ENCODE peak calls at places on chromosomes 6 and 20, in seven cellular contexts. One of them, this sample, is unnamed.
A peak's percentile ranks its signal among the peaks of the same experiment; 100 is the strongest.

GRCh38 chr20:1844723-1845523 is 50.3 kb upstream of the SIRPA start:
- DNase-seq in lower lobe of right lung: peak; percentile 71
- DNase-seq in NCI-H1436 treated with DMSO at 0.1 percent for 48 hours: no peak
- DNase-seq in A549: no peak
- DNase-seq in activated CD4-positive, alpha-beta T cell treated with anti-CD3 and anti-CD28 coated beads, Interleukin-2, amount 50 U/mL, for 1 hour: no peak
- DNase-seq in hepatic stellate cell: no peak
- DNase-seq in NCI-H2029 treated with DMSO at 0.1 percent for 48 hours: no peak
- DNase-seq in this sample: peak; percentile 92

GRCh38 chr20:13515796-13516533 is 122.8 kb downstream of the TASP1 start:
- DNase-seq in lower lobe of right lung: no peak
- DNase-seq in NCI-H1436 treated with DMSO at 0.1 percent for 48 hours: no peak
- DNase-seq in A549: no peak
- DNase-seq in activated CD4-positive, alpha-beta T cell treated with anti-CD3 and anti-CD28 coated beads, Interleukin-2, amount 50 U/mL, for 1 hour: no peak
- DNase-seq in hepatic stellate cell: no peak
- DNase-seq in NCI-H2029 treated with DMSO at 0.1 percent for 48 hours: no peak
- DNase-seq in this sample: no peak

GRCh38 chr6:149451361-149452061 is 33.3 kb downstream of the ZC3H12D start:
- DNase-seq in lower lobe of right lung: peak; percentile 78
- DNase-seq in NCI-H1436 treated with DMSO at 0.1 percent for 48 hours: no peak
- DNase-seq in A549: no peak
- DNase-seq in activated CD4-positive, alpha-beta T cell treated with anti-CD3 and anti-CD28 coated beads, Interleukin-2, amount 50 U/mL, for 1 hour: no peak
- DNase-seq in hepatic stellate cell: no peak
- DNase-seq in NCI-H2029 treated with DMSO at 0.1 percent for 48 hours: no peak
- DNase-seq in this sample: peak; percentile 13

GRCh38 chr6:16306334-16306733 is 67.9 kb downstream of the GMPR start:
- DNase-seq in lower lobe of right lung: no peak
- DNase-seq in NCI-H1436 treated with DMSO at 0.1 percent for 48 hours: no peak
- DNase-seq in A549: no peak
- DNase-seq in activated CD4-positive, alpha-beta T cell treated with anti-CD3 and anti-CD28 coated beads, Interleukin-2, amount 50 U/mL, for 1 hour: no peak
- DNase-seq in hepatic stellate cell: no peak
- DNase-seq in NCI-H2029 treated with DMSO at 0.1 percent for 48 hours: no peak
- DNase-seq in this sample: no peak

GRCh38 chr6:144898741-144899140 is 613.6 kb downstream of the UTRN start:
- DNase-seq in lower lobe of right lung: no peak
- DNase-seq in NCI-H1436 treated with DMSO at 0.1 percent for 48 hours: no peak
- DNase-seq in A549: no peak
- DNase-seq in activated CD4-positive, alpha-beta T cell treated with anti-CD3 and anti-CD28 coated beads, Interleukin-2, amount 50 U/mL, for 1 hour: no peak
- DNase-seq in hepatic stellate cell: no peak
- DNase-seq in NCI-H2029 treated with DMSO at 0.1 percent for 48 hours: no peak
- DNase-seq in this sample: no peak

GRCh38 chr6:74467533-74468215 is 738.2 kb downstream of the COL12A1 start:
- DNase-seq in lower lobe of right lung: no peak
- DNase-seq in NCI-H1436 treated with DMSO at 0.1 percent for 48 hours: no peak
- DNase-seq in A549: no peak
- DNase-seq in activated CD4-positive, alpha-beta T cell treated with anti-CD3 and anti-CD28 coated beads, Interleukin-2, amount 50 U/mL, for 1 hour: no peak
- DNase-seq in hepatic stellate cell: no peak
- DNase-seq in NCI-H2029 treated with DMSO at 0.1 percent for 48 hours: no peak
- DNase-seq in this sample: no peak

GRCh38 chr6:26044140-26045045 is 42.8 kb upstream of the HFE start:
- DNase-seq in lower lobe of right lung: peak; percentile 69
- DNase-seq in NCI-H1436 treated with DMSO at 0.1 percent for 48 hours: no peak
- DNase-seq in A549: peak; percentile 57
- DNase-seq in activated CD4-positive, alpha-beta T cell treated with anti-CD3 and anti-CD28 coated beads, Interleukin-2, amount 50 U/mL, for 1 hour: peak; percentile 31
- DNase-seq in hepatic stellate cell: peak; percentile 12
- DNase-seq in NCI-H2029 treated with DMSO at 0.1 percent for 48 hours: peak; percentile 72
- DNase-seq in this sample: peak; percentile 50

GRCh38 chr20:10672579-10673127 is 1.1 kb downstream of the JAG1 start:
- DNase-seq in lower lobe of right lung: peak; percentile 80
- DNase-seq in NCI-H1436 treated with DMSO at 0.1 percent for 48 hours: no peak
- DNase-seq in A549: no peak
- DNase-seq in activated CD4-positive, alpha-beta T cell treated with anti-CD3 and anti-CD28 coated beads, Interleukin-2, amount 50 U/mL, for 1 hour: peak; percentile 8
- DNase-seq in hepatic stellate cell: no peak
- DNase-seq in NCI-H2029 treated with DMSO at 0.1 percent for 48 hours: peak; percentile 5
- DNase-seq in this sample: peak; percentile 60

GRCh38 chr6:158654498-158654897 is 4.6 kb downstream of the SYTL3 start:
- DNase-seq in lower lobe of right lung: peak; percentile 80
- DNase-seq in NCI-H1436 treated with DMSO at 0.1 percent for 48 hours: no peak
- DNase-seq in A549: no peak
- DNase-seq in activated CD4-positive, alpha-beta T cell treated with anti-CD3 and anti-CD28 coated beads, Interleukin-2, amount 50 U/mL, for 1 hour: no peak
- DNase-seq in hepatic stellate cell: peak; percentile 84
- DNase-seq in NCI-H2029 treated with DMSO at 0.1 percent for 48 hours: peak; percentile 81
- DNase-seq in this sample: peak; percentile 88

GRCh38 chr6:3318821-3319540 is 60.2 kb downstream of the PSMG4 start:
- DNase-seq in lower lobe of right lung: no peak
- DNase-seq in NCI-H1436 treated with DMSO at 0.1 percent for 48 hours: no peak
- DNase-seq in A549: no peak
- DNase-seq in activated CD4-positive, alpha-beta T cell treated with anti-CD3 and anti-CD28 coated beads, Interleukin-2, amount 50 U/mL, for 1 hour: no peak
- DNase-seq in hepatic stellate cell: no peak
- DNase-seq in NCI-H2029 treated with DMSO at 0.1 percent for 48 hours: no peak
- DNase-seq in this sample: no peak

GRCh38 chr6:126261792-126262421 is 78.0 kb upstream of the CENPW start:
- DNase-seq in lower lobe of right lung: no peak
- DNase-seq in NCI-H1436 treated with DMSO at 0.1 percent for 48 hours: no peak
- DNase-seq in A549: no peak
- DNase-seq in activated CD4-positive, alpha-beta T cell treated with anti-CD3 and anti-CD28 coated beads, Interleukin-2, amount 50 U/mL, for 1 hour: no peak
- DNase-seq in hepatic stellate cell: no peak
- DNase-seq in NCI-H2029 treated with DMSO at 0.1 percent for 48 hours: no peak
- DNase-seq in this sample: no peak

GRCh38 chr6:36127462-36128016 is 2.8 kb upstream of the MAPK13 start:
- DNase-seq in lower lobe of right lung: peak; percentile 86
- DNase-seq in NCI-H1436 treated with DMSO at 0.1 percent for 48 hours: no peak
- DNase-seq in A549: peak; percentile 62
- DNase-seq in activated CD4-positive, alpha-beta T cell treated with anti-CD3 and anti-CD28 coated beads, Interleukin-2, amount 50 U/mL, for 1 hour: no peak
- DNase-seq in hepatic stellate cell: peak; percentile 93
- DNase-seq in NCI-H2029 treated with DMSO at 0.1 percent for 48 hours: no peak
- DNase-seq in this sample: no peak

GRCh38 chr20:48845000-48845399 is 17.2 kb upstream of the PREX1 start:
- DNase-seq in lower lobe of right lung: no peak
- DNase-seq in NCI-H1436 treated with DMSO at 0.1 percent for 48 hours: no peak
- DNase-seq in A549: no peak
- DNase-seq in activated CD4-positive, alpha-beta T cell treated with anti-CD3 and anti-CD28 coated beads, Interleukin-2, amount 50 U/mL, for 1 hour: no peak
- DNase-seq in hepatic stellate cell: no peak
- DNase-seq in NCI-H2029 treated with DMSO at 0.1 percent for 48 hours: no peak
- DNase-seq in this sample: peak; percentile 60

GRCh38 chr20:37598101-37598530 is 70.4 kb upstream of the BLCAP start:
- DNase-seq in lower lobe of right lung: no peak
- DNase-seq in NCI-H1436 treated with DMSO at 0.1 percent for 48 hours: peak; percentile 81
- DNase-seq in A549: no peak
- DNase-seq in activated CD4-positive, alpha-beta T cell treated with anti-CD3 and anti-CD28 coated beads, Interleukin-2, amount 50 U/mL, for 1 hour: no peak
- DNase-seq in hepatic stellate cell: no peak
- DNase-seq in NCI-H2029 treated with DMSO at 0.1 percent for 48 hours: no peak
- DNase-seq in this sample: no peak

GRCh38 chr6:19838442-19839236 is 1.5 kb downstream of the ID4 start:
- DNase-seq in lower lobe of right lung: peak; percentile 83
- DNase-seq in NCI-H1436 treated with DMSO at 0.1 percent for 48 hours: no peak
- DNase-seq in A549: peak; percentile 27
- DNase-seq in activated CD4-positive, alpha-beta T cell treated with anti-CD3 and anti-CD28 coated beads, Interleukin-2, amount 50 U/mL, for 1 hour: no peak
- DNase-seq in hepatic stellate cell: peak; percentile 31
- DNase-seq in NCI-H2029 treated with DMSO at 0.1 percent for 48 hours: peak; percentile 95
- DNase-seq in this sample: no peak

GRCh38 chr6:63598001-63598250 is 25.6 kb downstream of the LOC128125822 start:
- DNase-seq in lower lobe of right lung: no peak
- DNase-seq in NCI-H1436 treated with DMSO at 0.1 percent for 48 hours: no peak
- DNase-seq in A549: no peak
- DNase-seq in activated CD4-positive, alpha-beta T cell treated with anti-CD3 and anti-CD28 coated beads, Interleukin-2, amount 50 U/mL, for 1 hour: no peak
- DNase-seq in hepatic stellate cell: no peak
- DNase-seq in NCI-H2029 treated with DMSO at 0.1 percent for 48 hours: no peak
- DNase-seq in this sample: no peak

GRCh38 chr6:170048615-170049256 is 242.1 kb downstream of the DLL1 start:
- DNase-seq in lower lobe of right lung: peak; percentile 82
- DNase-seq in NCI-H1436 treated with DMSO at 0.1 percent for 48 hours: no peak
- DNase-seq in A549: no peak
- DNase-seq in activated CD4-positive, alpha-beta T cell treated with anti-CD3 and anti-CD28 coated beads, Interleukin-2, amount 50 U/mL, for 1 hour: no peak
- DNase-seq in hepatic stellate cell: no peak
- DNase-seq in NCI-H2029 treated with DMSO at 0.1 percent for 48 hours: no peak
- DNase-seq in this sample: peak; percentile 56

GRCh38 chr20:43170771-43171170 is 18.9 kb downstream of the PTPRT start:
- DNase-seq in lower lobe of right lung: no peak
- DNase-seq in NCI-H1436 treated with DMSO at 0.1 percent for 48 hours: no peak
- DNase-seq in A549: no peak
- DNase-seq in activated CD4-positive, alpha-beta T cell treated with anti-CD3 and anti-CD28 coated beads, Interleukin-2, amount 50 U/mL, for 1 hour: no peak
- DNase-seq in hepatic stellate cell: no peak
- DNase-seq in NCI-H2029 treated with DMSO at 0.1 percent for 48 hours: no peak
- DNase-seq in this sample: no peak

GRCh38 chr6:45606831-45607400 is 229.2 kb upstream of the SUPT3H start:
- DNase-seq in lower lobe of right lung: no peak
- DNase-seq in NCI-H1436 treated with DMSO at 0.1 percent for 48 hours: no peak
- DNase-seq in A549: no peak
- DNase-seq in activated CD4-positive, alpha-beta T cell treated with anti-CD3 and anti-CD28 coated beads, Interleukin-2, amount 50 U/mL, for 1 hour: no peak
- DNase-seq in hepatic stellate cell: no peak
- DNase-seq in NCI-H2029 treated with DMSO at 0.1 percent for 48 hours: no peak
- DNase-seq in this sample: no peak

GRCh38 chr6:16103708-16104107 is 25.2 kb upstream of the MYLIP start:
- DNase-seq in lower lobe of right lung: no peak
- DNase-seq in NCI-H1436 treated with DMSO at 0.1 percent for 48 hours: no peak
- DNase-seq in A549: no peak
- DNase-seq in activated CD4-positive, alpha-beta T cell treated with anti-CD3 and anti-CD28 coated beads, Interleukin-2, amount 50 U/mL, for 1 hour: no peak
- DNase-seq in hepatic stellate cell: no peak
- DNase-seq in NCI-H2029 treated with DMSO at 0.1 percent for 48 hours: no peak
- DNase-seq in this sample: no peak

GRCh38 chr20:40225596-40225995 is 463.4 kb downstream of the MAFB start:
- DNase-seq in lower lobe of right lung: no peak
- DNase-seq in NCI-H1436 treated with DMSO at 0.1 percent for 48 hours: no peak
- DNase-seq in A549: no peak
- DNase-seq in activated CD4-positive, alpha-beta T cell treated with anti-CD3 and anti-CD28 coated beads, Interleukin-2, amount 50 U/mL, for 1 hour: no peak
- DNase-seq in hepatic stellate cell: no peak
- DNase-seq in NCI-H2029 treated with DMSO at 0.1 percent for 48 hours: no peak
- DNase-seq in this sample: no peak

GRCh38 chr20:34222208-34222607 is 19.0 kb upstream of the ASIP start:
- DNase-seq in lower lobe of right lung: no peak
- DNase-seq in NCI-H1436 treated with DMSO at 0.1 percent for 48 hours: no peak
- DNase-seq in A549: no peak
- DNase-seq in activated CD4-positive, alpha-beta T cell treated with anti-CD3 and anti-CD28 coated beads, Interleukin-2, amount 50 U/mL, for 1 hour: no peak
- DNase-seq in hepatic stellate cell: peak; percentile 68
- DNase-seq in NCI-H2029 treated with DMSO at 0.1 percent for 48 hours: no peak
- DNase-seq in this sample: no peak

GRCh38 chr20:6034134-6034969 is 19.5 kb downstream of the LRRN4 start:
- DNase-seq in lower lobe of right lung: no peak
- DNase-seq in NCI-H1436 treated with DMSO at 0.1 percent for 48 hours: no peak
- DNase-seq in A549: no peak
- DNase-seq in activated CD4-positive, alpha-beta T cell treated with anti-CD3 and anti-CD28 coated beads, Interleukin-2, amount 50 U/mL, for 1 hour: no peak
- DNase-seq in hepatic stellate cell: no peak
- DNase-seq in NCI-H2029 treated with DMSO at 0.1 percent for 48 hours: no peak
- DNase-seq in this sample: peak; percentile 85

GRCh38 chr6:170211404-170212025 is 79.4 kb downstream of the DLL1 start:
- DNase-seq in lower lobe of right lung: no peak
- DNase-seq in NCI-H1436 treated with DMSO at 0.1 percent for 48 hours: no peak
- DNase-seq in A549: no peak
- DNase-seq in activated CD4-positive, alpha-beta T cell treated with anti-CD3 and anti-CD28 coated beads, Interleukin-2, amount 50 U/mL, for 1 hour: no peak
- DNase-seq in hepatic stellate cell: no peak
- DNase-seq in NCI-H2029 treated with DMSO at 0.1 percent for 48 hours: no peak
- DNase-seq in this sample: no peak

GRCh38 chr6:162964703-162965140 is 236.9 kb downstream of the PACRG start:
- DNase-seq in lower lobe of right lung: no peak
- DNase-seq in NCI-H1436 treated with DMSO at 0.1 percent for 48 hours: no peak
- DNase-seq in A549: peak; percentile 12
- DNase-seq in activated CD4-positive, alpha-beta T cell treated with anti-CD3 and anti-CD28 coated beads, Interleukin-2, amount 50 U/mL, for 1 hour: no peak
- DNase-seq in hepatic stellate cell: peak; percentile 48
- DNase-seq in NCI-H2029 treated with DMSO at 0.1 percent for 48 hours: no peak
- DNase-seq in this sample: no peak

GRCh38 chr6:150857062-150857905 is 8.2 kb upstream of the MTHFD1L start:
- DNase-seq in lower lobe of right lung: no peak
- DNase-seq in NCI-H1436 treated with DMSO at 0.1 percent for 48 hours: no peak
- DNase-seq in A549: peak; percentile 90
- DNase-seq in activated CD4-positive, alpha-beta T cell treated with anti-CD3 and anti-CD28 coated beads, Interleukin-2, amount 50 U/mL, for 1 hour: no peak
- DNase-seq in hepatic stellate cell: peak; percentile 72
- DNase-seq in NCI-H2029 treated with DMSO at 0.1 percent for 48 hours: no peak
- DNase-seq in this sample: peak; percentile 99

GRCh38 chr6:30830438-30830837 is 53.9 kb upstream of the DDR1 start:
- DNase-seq in lower lobe of right lung: no peak
- DNase-seq in NCI-H1436 treated with DMSO at 0.1 percent for 48 hours: no peak
- DNase-seq in A549: no peak
- DNase-seq in activated CD4-positive, alpha-beta T cell treated with anti-CD3 and anti-CD28 coated beads, Interleukin-2, amount 50 U/mL, for 1 hour: no peak
- DNase-seq in hepatic stellate cell: no peak
- DNase-seq in NCI-H2029 treated with DMSO at 0.1 percent for 48 hours: no peak
- DNase-seq in this sample: no peak

GRCh38 chr6:108596947-108597346 is 36.2 kb downstream of the FOXO3 start:
- DNase-seq in lower lobe of right lung: no peak
- DNase-seq in NCI-H1436 treated with DMSO at 0.1 percent for 48 hours: no peak
- DNase-seq in A549: no peak
- DNase-seq in activated CD4-positive, alpha-beta T cell treated with anti-CD3 and anti-CD28 coated beads, Interleukin-2, amount 50 U/mL, for 1 hour: no peak
- DNase-seq in hepatic stellate cell: no peak
- DNase-seq in NCI-H2029 treated with DMSO at 0.1 percent for 48 hours: no peak
- DNase-seq in this sample: no peak

GRCh38 chr20:45857836-45858250 is 429 bp downstream of the ZSWIM3 start:
- DNase-seq in lower lobe of right lung: no peak
- DNase-seq in NCI-H1436 treated with DMSO at 0.1 percent for 48 hours: no peak
- DNase-seq in A549: no peak
- DNase-seq in activated CD4-positive, alpha-beta T cell treated with anti-CD3 and anti-CD28 coated beads, Interleukin-2, amount 50 U/mL, for 1 hour: no peak
- DNase-seq in hepatic stellate cell: peak; percentile 31
- DNase-seq in NCI-H2029 treated with DMSO at 0.1 percent for 48 hours: no peak
- DNase-seq in this sample: no peak

GRCh38 chr6:68634503-68635411 is at the start of gene ADGRB3:
- DNase-seq in lower lobe of right lung: peak; percentile 74
- DNase-seq in NCI-H1436 treated with DMSO at 0.1 percent for 48 hours: peak; percentile 75
- DNase-seq in A549: peak; percentile 38
- DNase-seq in activated CD4-positive, alpha-beta T cell treated with anti-CD3 and anti-CD28 coated beads, Interleukin-2, amount 50 U/mL, for 1 hour: peak; percentile 2
- DNase-seq in hepatic stellate cell: peak; percentile 54
- DNase-seq in NCI-H2029 treated with DMSO at 0.1 percent for 48 hours: peak; percentile 94
- DNase-seq in this sample: peak; percentile 87

GRCh38 chr6:133833905-133834304 is 55.0 kb upstream of the TCF21 start:
- DNase-seq in lower lobe of right lung: no peak
- DNase-seq in NCI-H1436 treated with DMSO at 0.1 percent for 48 hours: no peak
- DNase-seq in A549: peak; percentile 27
- DNase-seq in activated CD4-positive, alpha-beta T cell treated with anti-CD3 and anti-CD28 coated beads, Interleukin-2, amount 50 U/mL, for 1 hour: no peak
- DNase-seq in hepatic stellate cell: no peak
- DNase-seq in NCI-H2029 treated with DMSO at 0.1 percent for 48 hours: no peak
- DNase-seq in this sample: peak; percentile 51

GRCh38 chr20:36094497-36094896 is 60.0 kb upstream of the EPB41L1 start:
- DNase-seq in lower lobe of right lung: no peak
- DNase-seq in NCI-H1436 treated with DMSO at 0.1 percent for 48 hours: no peak
- DNase-seq in A549: peak; percentile 41
- DNase-seq in activated CD4-positive, alpha-beta T cell treated with anti-CD3 and anti-CD28 coated beads, Interleukin-2, amount 50 U/mL, for 1 hour: no peak
- DNase-seq in hepatic stellate cell: peak; percentile 69
- DNase-seq in NCI-H2029 treated with DMSO at 0.1 percent for 48 hours: no peak
- DNase-seq in this sample: peak; percentile 81

GRCh38 chr6:11851405-11851804 is 72.8 kb upstream of the ADTRP start:
- DNase-seq in lower lobe of right lung: no peak
- DNase-seq in NCI-H1436 treated with DMSO at 0.1 percent for 48 hours: no peak
- DNase-seq in A549: peak; percentile 38
- DNase-seq in activated CD4-positive, alpha-beta T cell treated with anti-CD3 and anti-CD28 coated beads, Interleukin-2, amount 50 U/mL, for 1 hour: no peak
- DNase-seq in hepatic stellate cell: peak; percentile 21
- DNase-seq in NCI-H2029 treated with DMSO at 0.1 percent for 48 hours: no peak
- DNase-seq in this sample: no peak

GRCh38 chr6:113690957-113691656 is 166.0 kb upstream of the MARCKS start:
- DNase-seq in lower lobe of right lung: no peak
- DNase-seq in NCI-H1436 treated with DMSO at 0.1 percent for 48 hours: no peak
- DNase-seq in A549: no peak
- DNase-seq in activated CD4-positive, alpha-beta T cell treated with anti-CD3 and anti-CD28 coated beads, Interleukin-2, amount 50 U/mL, for 1 hour: no peak
- DNase-seq in hepatic stellate cell: no peak
- DNase-seq in NCI-H2029 treated with DMSO at 0.1 percent for 48 hours: no peak
- DNase-seq in this sample: no peak

GRCh38 chr20:49636447-49636846 is 68.5 kb upstream of the PTGIS start:
- DNase-seq in lower lobe of right lung: peak; percentile 80
- DNase-seq in NCI-H1436 treated with DMSO at 0.1 percent for 48 hours: no peak
- DNase-seq in A549: no peak
- DNase-seq in activated CD4-positive, alpha-beta T cell treated with anti-CD3 and anti-CD28 coated beads, Interleukin-2, amount 50 U/mL, for 1 hour: no peak
- DNase-seq in hepatic stellate cell: no peak
- DNase-seq in NCI-H2029 treated with DMSO at 0.1 percent for 48 hours: peak; percentile 98
- DNase-seq in this sample: no peak

This sample was measured in cardiac muscle cell.